ENCODE peak calls at places on chromosomes 7 and 10, in nine cellular contexts. L is spleen, R is body of pancreas, N is IMR-90, V is endothelial cell of umbilical vein, Q is GM12891, C is heart left ventricle, G is A549, B is H54. J is an unnamed sample.

GRCh38 chr10:118701529-118702323 is 53.0 kb downstream of the CACUL1 start:
- DNase-seq in G (no peak), N (peak; percentile 34), L (no peak), R (no peak), B (no peak), Q (no peak), V (no peak), C (no peak), J (no peak)

GRCh38 chr7:76125560-76125959 is 76.1 kb upstream of the SRRM3 start:
- DNase-seq in G (no peak), R (no peak), C (no peak), B (no peak), V (no peak), N (peak; percentile 25), Q (no peak), L (no peak), J (no peak)

GRCh38 chr10:131311661-131312260 is at the start of gene TCERG1L:
- DNase-seq in B (no peak), R (no peak), C (no peak), V (no peak), L (peak; percentile 72), G (no peak), N (no peak), Q (peak; percentile 21), J (peak; percentile 3)

GRCh38 chr7:112202819-112203218 is 3.4 kb downstream of the DOCK4 start:
- DNase-seq in B (no peak), Q (no peak), V (peak; percentile 50), G (no peak), L (no peak), N (no peak), R (peak; percentile 30), C (no peak), J (peak; percentile 26)

GRCh38 chr10:124671486-124672075 is 72.6 kb downstream of the FAM53B start:
- DNase-seq in L (peak; percentile 65), R (no peak), V (no peak), G (peak; percentile 55), N (no peak), B (peak; percentile 49), C (no peak), Q (no peak), J (peak; percentile 90)

GRCh38 chr10:122494833-122495232 is 33.5 kb downstream of the HTRA1 start:
- DNase-seq in Q (no peak), G (no peak), R (no peak), N (peak; percentile 75), B (peak; percentile 69), L (no peak), V (peak; percentile 91), C (no peak), J (no peak)

GRCh38 chr10:98090822-98091221 is 43.6 kb upstream of the R3HCC1L start:
- DNase-seq in C (no peak), N (no peak), R (no peak), G (no peak), B (no peak), L (no peak), Q (no peak), V (no peak), J (no peak)

GRCh38 chr10:86295351-86295750 is 71.2 kb downstream of the GRID1 start:
- DNase-seq in R (no peak), N (no peak), B (no peak), V (no peak), Q (no peak), G (no peak), L (peak; percentile 49), C (no peak), J (no peak)

GRCh38 chr7:117830422-117830954 is 42.8 kb downstream of the CTTNBP2 start:
- DNase-seq in G (no peak), N (no peak), L (no peak), Q (no peak), R (no peak), V (no peak), B (no peak), C (no peak), J (no peak)

GRCh38 chr10:6044651-6045599 is 17.2 kb downstream of the IL2RA start:
- DNase-seq in N (no peak), Q (no peak), B (no peak), R (no peak), G (no peak), L (no peak), V (no peak), C (no peak), J (no peak)

GRCh38 chr7:3455826-3456444 is 154.9 kb downstream of the SDK1 start:
- DNase-seq in V (peak; percentile 25), Q (no peak), B (no peak), N (peak; percentile 54), G (no peak), C (no peak), L (no peak), R (no peak), J (no peak)

GRCh38 chr10:126384269-126384873 is 3.9 kb downstream of the ADAM12 start:
- DNase-seq in R (no peak), G (no peak), V (no peak), C (no peak), Q (no peak), B (no peak), L (no peak), N (peak; percentile 96), J (no peak)

GRCh38 chr10:110610308-110610774 is 33.8 kb upstream of the RBM20 start:
- DNase-seq in B (peak; percentile 33), G (peak; percentile 50), C (no peak), Q (peak; percentile 20), V (peak; percentile 58), R (peak; percentile 51), L (no peak), N (peak; percentile 49), J (peak; percentile 78)

GRCh38 chr10:108465871-108466641 is 1301.5 kb upstream of the SORCS1 start:
- DNase-seq in B (no peak), R (peak; percentile 50), Q (no peak), V (no peak), L (peak; percentile 74), G (no peak), N (no peak), C (peak; percentile 65), J (peak; percentile 79)

GRCh38 chr7:36600869-36601530 is 123.3 kb downstream of the AOAH start:
- DNase-seq in R (peak; percentile 24), V (peak; percentile 3), B (peak; percentile 70), C (no peak), N (peak; percentile 70), G (peak; percentile 58), L (no peak), Q (no peak), J (no peak)

GRCh38 chr7:36599645-36600313 is 124.5 kb downstream of the AOAH start:
- DNase-seq in R (no peak), L (no peak), G (no peak), V (no peak), Q (no peak), B (no peak), N (no peak), C (no peak), J (no peak)

GRCh38 chr7:36598056-36598675 is 126.1 kb downstream of the AOAH start:
- DNase-seq in B (no peak), V (no peak), N (peak; percentile 5), G (no peak), L (no peak), Q (no peak), R (no peak), C (no peak), J (no peak)

GRCh38 chr7:36601596-36601995 is 122.7 kb downstream of the AOAH start:
- DNase-seq in N (peak; percentile 8), Q (no peak), L (no peak), B (no peak), V (no peak), R (no peak), C (no peak), G (no peak), J (no peak)

DNA sequence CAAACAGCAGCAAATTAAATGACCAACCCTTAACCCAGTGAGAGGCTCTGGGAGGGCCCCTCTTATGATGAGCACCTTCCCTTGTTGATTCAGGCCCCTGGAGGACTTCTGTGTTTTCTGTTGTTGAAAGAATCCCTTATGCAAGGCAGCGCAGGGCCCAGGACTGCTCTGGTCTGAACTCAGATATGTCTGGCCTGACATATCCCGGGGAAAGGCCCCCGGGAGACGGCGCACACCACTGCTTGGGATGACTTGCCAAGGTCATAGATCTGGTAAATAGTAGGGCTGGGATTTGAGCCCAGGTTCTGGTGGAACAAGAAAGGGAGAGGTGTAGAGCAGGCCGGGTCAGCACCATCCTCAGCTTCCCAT is 124.0 kb downstream of the AOAH start:
- DNase-seq in C (no peak), G (no peak), B (no peak), R (no peak), V (no peak), L (peak; percentile 77), N (no peak), Q (no peak), J (no peak)
- TF ChIP-seq POLR2A in C (no peak), G (no peak), B (no peak), R (no peak), V (no peak), L (no peak), N (no peak), Q (no peak), J (no peak)

GRCh38 chr7:24979863-24980694 is at the start of gene OSBPL3:
- DNase-seq in B (peak; percentile 97), N (peak; percentile 95), Q (peak; percentile 77), G (peak; percentile 79), L (peak; percentile 98), V (peak; percentile 95), C (peak; percentile 97), R (peak; percentile 95), J (peak; percentile 99)
- TF ChIP-seq POLR2A in B (peak; percentile 74), N (peak; percentile 79), Q (no peak), G (peak; percentile 57), L (peak; percentile 75), V (peak; percentile 58), C (no peak), R (peak; percentile 77), J (peak; percentile 76)

GRCh38 chr10:115857856-115858255 is 415.1 kb downstream of the GFRA1 start:
- DNase-seq in N (no peak), V (no peak), R (no peak), L (no peak), Q (no peak), B (no peak), G (no peak), C (no peak), J (no peak)
- TF ChIP-seq POLR2A in N (no peak), V (no peak), R (no peak), L (no peak), Q (no peak), B (no peak), G (no peak), C (no peak), J (no peak)

GRCh38 chr7:32490127-32490796 is at the start of gene LSM5:
- DNase-seq in V (peak; percentile 94), R (peak; percentile 91), Q (peak; percentile 42), L (peak; percentile 97), N (peak; percentile 95), G (peak; percentile 72), B (peak; percentile 84), C (peak; percentile 93), J (peak; percentile 96)

GRCh38 chr7:32496052-32496813 is 944 bp downstream of the AVL9 start:
- DNase-seq in B (no peak), L (no peak), G (peak; percentile 30), Q (no peak), C (no peak), N (no peak), V (peak; percentile 53), R (no peak), J (peak; percentile 68)

GRCh38 chr7:32495298-32496051 is at the start of gene AVL9:
- DNase-seq in G (peak; percentile 82), R (peak; percentile 98), C (peak; percentile 99), B (peak; percentile 96), L (peak; percentile 100), Q (peak; percentile 86), V (peak; percentile 96), N (peak; percentile 93), J (peak; percentile 96)

GRCh38 chr7:32489788-32490126 is 423 bp downstream of the LSM5 start:
- DNase-seq in C (no peak), R (no peak), G (no peak), L (no peak), B (no peak), N (no peak), Q (no peak), V (no peak), J (no peak)

GRCh38 chr7:32494946-32495297 is 367 bp upstream of the AVL9 start:
- DNase-seq in G (no peak), L (no peak), N (no peak), R (no peak), C (no peak), V (peak; percentile 76), Q (no peak), B (no peak), J (no peak)
- TF ChIP-seq POLR2A in G (peak; percentile 75), L (no peak), N (no peak), R (peak; percentile 95), C (no peak), V (peak; percentile 92), Q (peak; percentile 73), B (peak; percentile 52), J (peak; percentile 55)